ENCODE peak calls at places on chromosomes 3 and 15, in nine cellular contexts. H, N, V, A, T, J, Q, I and Z are unnamed samples.

GRCh38 chr3:114669614-114670013 is 375.8 kb downstream of the TIGIT start:
- DNase-seq in H (no peak), N (no peak), V (no peak), A (no peak), T (no peak), J (no peak), Q (no peak), I (no peak), Z (no peak)

GRCh38 chr15:80467311-80467714 is 63.1 kb downstream of the ARNT2 start:
- DNase-seq in H (no peak), N (no peak), V (no peak), A (no peak), T (peak), J (no peak), Q (no peak), I (no peak), Z (no peak)

GRCh38 chr3:195236801-195237570 is 34.0 kb downstream of the XXYLT1 start:
- DNase-seq in H (no peak), N (no peak), V (peak), A (no peak), T (no peak), J (no peak), Q (no peak), I (peak), Z (no peak)

GRCh38 chr15:77067691-77068367 is 3.1 kb downstream of the TSPAN3 start:
- DNase-seq in H (no peak), N (no peak), V (no peak), A (no peak), T (no peak), J (no peak), Q (no peak), I (no peak), Z (no peak)

GRCh38 chr15:32826685-32827084 is 108.9 kb downstream of the GREM1 start:
- DNase-seq in H (no peak), N (no peak), V (no peak), A (no peak), T (no peak), J (no peak), Q (no peak), I (no peak), Z (no peak)

GRCh38 chr3:23916886-23917815 is at the start of the genes NKIRAS1 and RPL15:
- DNase-seq in H (peak), N (peak), V (peak), A (peak), T (peak), J (peak), Q (peak), I (peak), Z (peak)

GRCh38 chr15:24772256-24772655 is 96.7 kb downstream of the NPAP1 start:
- DNase-seq in H (no peak), N (no peak), V (no peak), A (no peak), T (peak), J (no peak), Q (no peak), I (no peak), Z (no peak)

GRCh38 chr3:155101398-155101797 is 21.3 kb downstream of the MME start:
- DNase-seq in H (no peak), N (no peak), V (no peak), A (no peak), T (no peak), J (no peak), Q (no peak), I (no peak), Z (no peak)

GRCh38 chr15:42154576-42155355 is 1.7 kb downstream of the PLA2G4F start:
- DNase-seq in H (no peak), N (no peak), V (no peak), A (no peak), T (no peak), J (no peak), Q (no peak), I (no peak), Z (no peak)

GRCh38 chr3:34793066-34793465 is 846.3 kb upstream of the ARPP21 start:
- DNase-seq in H (no peak), N (no peak), V (no peak), A (no peak), T (no peak), J (no peak), Q (no peak), I (no peak), Z (no peak)

GRCh38 chr3:22940285-22940684 is 262.8 kb upstream of the UBE2E2 start:
- DNase-seq in H (no peak), N (no peak), V (no peak), A (no peak), T (no peak), J (no peak), Q (no peak), I (no peak), Z (no peak)

GRCh38 chr3:156792536-156792935 is 33.6 kb upstream of the LEKR1 start:
- DNase-seq in H (no peak), N (no peak), V (no peak), A (no peak), T (no peak), J (no peak), Q (no peak), I (no peak), Z (no peak)

GRCh38 chr3:135739755-135740154 is 225.8 kb upstream of the PPP2R3A start:
- DNase-seq in H (no peak), N (no peak), V (no peak), A (no peak), T (no peak), J (no peak), Q (no peak), I (no peak), Z (no peak)

GRCh38 chr3:154101250-154101649 is 19.9 kb upstream of the ARHGEF26 start:
- DNase-seq in H (no peak), N (no peak), V (no peak), A (no peak), T (no peak), J (no peak), Q (no peak), I (no peak), Z (no peak)

GRCh38 chr15:93250905-93251304 is 161.9 kb upstream of the RGMA start:
- DNase-seq in H (no peak), N (no peak), V (no peak), A (no peak), T (no peak), J (no peak), Q (no peak), I (no peak), Z (no peak)

GRCh38 chr15:98760975-98761374 is 112.6 kb downstream of the IGF1R start:
- DNase-seq in H (no peak), N (no peak), V (no peak), A (no peak), T (no peak), J (no peak), Q (no peak), I (no peak), Z (no peak)
- H3K27ac ChIP-seq in H (no peak), N (no peak), V (no peak), A (no peak), T (no peak), J (peak), Q (peak), I (peak), Z (no peak)

GRCh38 chr15:67165653-67166260 is 88.7 kb downstream of the AAGAB start:
- DNase-seq in H (no peak), N (no peak), V (no peak), A (no peak), T (no peak), J (no peak), Q (no peak), I (no peak), Z (no peak)

GRCh38 chr15:67164401-67164791 is 90.1 kb downstream of the AAGAB start:
- DNase-seq in H (no peak), N (no peak), V (no peak), A (no peak), T (peak), J (no peak), Q (no peak), I (no peak), Z (no peak)

GRCh38 chr15:67167131-67167530 is 87.3 kb downstream of the AAGAB start:
- DNase-seq in H (no peak), N (no peak), V (no peak), A (no peak), T (no peak), J (no peak), Q (no peak), I (no peak), Z (no peak)

GRCh38 chr15:67164811-67165652 is 89.4 kb downstream of the AAGAB start:
- DNase-seq in H (no peak), N (no peak), V (no peak), A (no peak), T (peak), J (no peak), Q (no peak), I (no peak), Z (no peak)

DNA sequence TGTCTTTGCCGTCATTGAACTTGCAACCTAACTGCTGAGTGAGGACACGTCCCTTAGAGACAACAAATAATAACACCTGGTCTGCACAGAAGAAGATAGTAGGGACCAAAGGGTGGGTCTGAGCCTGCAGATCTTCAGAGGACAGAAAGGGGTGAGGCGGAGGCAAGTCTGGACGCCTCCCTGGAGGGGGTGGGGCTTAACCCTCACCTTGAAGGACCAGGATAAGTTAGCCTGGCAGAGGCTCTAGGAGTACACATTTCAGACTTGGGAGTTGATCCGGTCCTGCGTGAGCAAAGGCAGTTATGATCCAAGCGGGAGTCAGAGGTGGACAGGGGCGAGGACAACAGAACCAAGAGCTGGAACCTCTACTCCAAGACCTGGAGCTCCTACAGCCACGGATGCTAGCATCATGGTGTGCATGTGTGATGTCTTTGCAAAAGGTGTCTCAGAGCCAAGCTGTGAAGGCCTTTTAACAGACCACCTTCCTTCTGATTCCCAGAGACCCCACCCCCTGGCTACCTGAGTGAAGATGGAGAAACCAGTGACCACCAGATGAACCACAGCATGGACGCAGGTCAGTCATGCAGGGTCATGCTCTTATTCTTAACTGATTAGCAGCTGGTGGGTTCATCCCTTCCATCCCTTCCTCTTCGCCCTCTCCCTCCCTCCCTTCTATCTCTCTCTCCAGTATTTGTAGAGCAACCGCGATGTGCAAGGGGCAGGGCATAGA is 88.0 kb downstream of the AAGAB start:
- DNase-seq in H (no peak), N (no peak), V (no peak), A (no peak), T (no peak), J (no peak), Q (no peak), I (peak), Z (no peak)
- H3K27ac ChIP-seq in H (no peak), N (no peak), V (no peak), A (no peak), T (no peak), J (peak), Q (no peak), I (peak), Z (no peak)

GRCh38 chr3:159806412-159806811 is 182.2 kb upstream of the IL12A start:
- DNase-seq in H (no peak), N (no peak), V (no peak), A (no peak), T (no peak), J (no peak), Q (no peak), I (no peak), Z (no peak)

GRCh38 chr3:159805411-159805772 is 183.2 kb upstream of the IL12A start:
- DNase-seq in H (no peak), N (no peak), V (no peak), A (no peak), T (no peak), J (no peak), Q (no peak), I (no peak), Z (no peak)

GRCh38 chr3:159803444-159803843 is 185.2 kb upstream of the IL12A start:
- DNase-seq in H (no peak), N (no peak), V (no peak), A (no peak), T (no peak), J (no peak), Q (no peak), I (no peak), Z (no peak)

GRCh38 chr3:159804726-159805410 is 183.8 kb upstream of the IL12A start:
- DNase-seq in H (peak), N (peak), V (peak), A (peak), T (peak), J (peak), Q (peak), I (no peak), Z (peak)

DNA sequence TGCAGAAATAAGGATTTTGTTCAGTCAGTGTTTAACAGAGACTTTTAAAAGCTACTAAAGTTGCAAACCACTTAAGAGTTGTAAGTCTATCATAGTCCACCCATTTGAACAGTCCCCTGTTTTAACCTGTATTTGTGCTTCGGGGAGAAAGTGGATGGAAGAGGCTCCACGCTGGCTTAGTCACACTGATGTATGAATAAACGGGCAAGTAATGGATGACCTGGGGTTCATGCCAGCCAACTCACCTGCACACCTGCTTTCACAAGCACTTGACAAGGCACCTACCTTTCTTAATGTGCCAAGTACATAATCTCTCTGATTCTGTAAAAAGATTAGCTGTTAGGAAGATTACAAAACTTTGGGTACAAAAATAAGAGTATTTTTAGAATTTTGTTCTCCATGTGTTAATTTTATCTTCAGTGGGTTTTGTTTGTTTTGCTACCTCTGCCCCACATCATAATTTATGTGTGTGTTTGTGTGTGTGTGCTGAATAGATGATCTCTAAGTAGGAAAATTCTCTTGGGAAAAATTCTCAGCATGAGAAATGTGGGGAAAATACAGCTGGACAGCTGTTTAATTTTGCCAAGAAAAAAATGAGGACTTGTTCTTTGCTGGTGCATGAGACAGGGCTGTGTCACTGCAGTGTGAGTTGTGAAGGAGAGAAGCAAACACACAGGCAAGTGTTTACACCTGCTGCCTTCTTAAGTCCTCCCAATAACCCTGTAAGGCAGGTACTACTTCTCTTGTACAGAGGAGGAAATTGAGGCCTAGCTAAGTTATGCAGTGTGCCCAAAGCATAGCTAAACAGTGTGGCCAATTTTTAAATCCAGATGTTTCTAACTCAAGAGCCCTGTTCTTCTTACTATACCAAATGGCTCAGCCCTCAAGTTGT is 181.3 kb upstream of the IL12A start:
- DNase-seq in H (no peak), N (no peak), V (no peak), A (no peak), T (no peak), J (no peak), Q (no peak), I (no peak), Z (no peak)
- H3K27ac ChIP-seq in H (no peak), N (no peak), V (no peak), A (no peak), T (no peak), J (no peak), Q (no peak), I (no peak), Z (no peak)

DNA sequence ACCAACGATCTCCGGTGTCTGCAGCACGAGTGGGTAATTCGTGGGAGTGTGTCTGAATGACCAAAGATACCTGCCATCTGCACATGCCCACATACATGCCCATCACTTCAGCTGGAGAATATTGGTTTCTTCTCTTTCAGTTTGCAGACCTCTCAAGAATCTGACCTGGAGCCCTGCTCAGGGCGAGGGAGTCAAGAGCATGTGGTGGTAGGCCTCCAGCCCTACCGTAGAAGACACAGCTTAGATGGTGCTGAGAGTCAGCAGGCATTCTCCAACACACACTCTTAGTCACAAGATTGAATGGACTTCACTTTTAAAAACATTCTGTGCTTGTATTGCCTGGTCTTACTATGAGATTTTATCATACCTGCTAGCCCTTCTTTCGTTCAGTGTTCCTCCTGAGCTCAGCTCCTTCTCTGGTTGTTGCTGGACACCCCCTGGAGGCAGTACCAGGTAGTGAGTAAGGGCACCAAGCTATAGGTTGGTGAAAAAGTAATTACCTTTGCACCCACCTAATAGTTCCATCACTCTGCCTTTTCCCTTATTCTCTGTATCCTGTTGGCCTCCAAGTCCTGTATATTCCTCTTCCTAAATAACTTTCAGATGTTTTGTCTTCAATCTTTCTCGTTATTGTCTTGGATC is 252.0 kb downstream of the CACNA2D3 start:
- DNase-seq in H (peak), N (peak), V (peak), A (peak), T (peak), J (peak), Q (peak), I (no peak), Z (peak)
- H3K27ac ChIP-seq in H (no peak), N (no peak), V (no peak), A (no peak), T (no peak), J (no peak), Q (no peak), I (no peak), Z (no peak)

GRCh38 chr15:69391046-69391757 is 22.9 kb upstream of the KIF23 start:
- DNase-seq in H (no peak), N (no peak), V (no peak), A (no peak), T (no peak), J (no peak), Q (no peak), I (no peak), Z (no peak)

GRCh38 chr15:69388259-69388658 is 25.9 kb upstream of the KIF23 start:
- DNase-seq in H (no peak), N (no peak), V (no peak), A (no peak), T (no peak), J (peak), Q (no peak), I (no peak), Z (no peak)

GRCh38 chr15:69392352-69392751 is 21.8 kb upstream of the KIF23 start:
- DNase-seq in H (no peak), N (no peak), V (no peak), A (no peak), T (no peak), J (no peak), Q (no peak), I (no peak), Z (no peak)

GRCh38 chr15:69389426-69389825 is 24.7 kb upstream of the KIF23 start:
- DNase-seq in H (no peak), N (no peak), V (peak), A (no peak), T (no peak), J (no peak), Q (no peak), I (no peak), Z (no peak)

DNA sequence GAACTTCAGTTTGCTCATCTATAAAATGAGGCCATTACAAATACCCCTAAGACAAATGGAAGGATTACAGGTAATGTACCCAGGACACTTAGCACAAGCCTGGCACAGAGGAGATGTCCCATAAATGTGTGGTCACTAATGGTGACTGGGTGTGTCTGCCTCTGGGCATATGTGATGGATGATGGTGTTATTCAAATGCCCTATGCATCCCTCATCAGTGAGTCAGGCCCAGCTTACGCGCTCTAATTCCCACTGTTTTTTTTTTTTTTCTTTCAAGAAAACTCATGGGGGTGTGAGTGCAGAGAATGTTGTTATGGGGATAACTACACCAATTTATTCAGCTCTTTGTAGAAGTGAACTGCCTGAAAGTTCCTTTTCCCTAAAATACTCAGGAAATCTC is 23.6 kb upstream of the KIF23 start:
- DNase-seq in H (no peak), N (no peak), V (no peak), A (no peak), T (no peak), J (peak), Q (no peak), I (no peak), Z (no peak)
- H3K27ac ChIP-seq in H (no peak), N (no peak), V (no peak), A (no peak), T (no peak), J (peak), Q (no peak), I (no peak), Z (no peak)

GRCh38 chr15:100922192-100923040 is 3.3 kb downstream of the LRRK1 start:
- DNase-seq in H (no peak), N (no peak), V (no peak), A (peak), T (no peak), J (no peak), Q (no peak), I (no peak), Z (no peak)
- H3K27ac ChIP-seq in H (peak), N (no peak), V (no peak), A (peak), T (no peak), J (peak), Q (no peak), I (no peak), Z (no peak)

GRCh38 chr3:113064183-113064582 is 73.4 kb downstream of the GTPBP8 start:
- DNase-seq in H (no peak), N (no peak), V (no peak), A (no peak), T (no peak), J (no peak), Q (no peak), I (no peak), Z (no peak)
- H3K27ac ChIP-seq in H (no peak), N (no peak), V (no peak), A (no peak), T (no peak), J (no peak), Q (no peak), I (no peak), Z (no peak)

GRCh38 chr15:89362203-89363101 is 27.8 kb upstream of the POLG start:
- DNase-seq in H (no peak), N (peak), V (no peak), A (no peak), T (no peak), J (no peak), Q (no peak), I (no peak), Z (no peak)
- H3K27ac ChIP-seq in H (no peak), N (no peak), V (no peak), A (no peak), T (no peak), J (no peak), Q (no peak), I (no peak), Z (no peak)

DNA sequence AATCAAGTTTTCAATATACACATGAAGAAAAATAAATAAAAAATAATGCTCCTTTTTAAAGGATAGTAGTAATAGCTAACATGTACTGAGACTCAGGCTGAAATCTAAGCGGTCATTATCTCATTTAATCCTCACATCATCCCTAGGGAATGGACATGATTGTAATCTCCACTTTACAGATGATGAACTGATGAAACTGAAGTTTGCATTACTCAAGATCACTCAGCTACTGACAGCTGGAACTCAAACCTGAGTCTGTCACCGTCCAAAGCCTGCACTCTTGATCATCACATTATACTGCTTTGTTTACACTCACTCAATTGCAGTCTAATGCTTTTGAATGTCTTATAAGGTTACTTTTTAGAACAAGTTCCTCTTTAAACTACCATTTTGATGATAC is 3.2 kb downstream of the NPTN start:
- DNase-seq in H (no peak), N (no peak), V (no peak), A (no peak), T (no peak), J (no peak), Q (no peak), I (no peak), Z (no peak)
- H3K27ac ChIP-seq in H (peak), N (no peak), V (no peak), A (no peak), T (peak), J (no peak), Q (no peak), I (peak), Z (no peak)